ENCODE peak calls at places on chromosomes 1 and 21, in eight cellular contexts. N is A673; C is GM12865; K is endodermal cell; R is brain microvascular endothelial cell; J is CD8-positive, alpha-beta T cell; L is NB4; U is AG04449. A is an unnamed sample.

GRCh38 chr1:115296981-115297380 is 41.1 kb downstream of the NGF start:
- DNase-seq in R (no peak), N (no peak), C (peak; percentile 65), J (no peak), U (no peak), K (no peak), L (no peak), A (no peak)

GRCh38 chr1:85440584-85440983 is 24.4 kb downstream of the DDAH1 start:
- DNase-seq in C (no peak), L (no peak), K (no peak), R (no peak), U (no peak), J (no peak), N (no peak), A (peak; percentile 35)

GRCh38 chr1:211825990-211826389 is 4.6 kb downstream of the LPGAT1 start:
- DNase-seq in N (no peak), C (no peak), L (no peak), K (no peak), U (peak; percentile 45), J (no peak), R (peak; percentile 41), A (peak; percentile 57)

GRCh38 chr1:77796695-77797405 is 17.4 kb downstream of the MIGA1 start:
- DNase-seq in L (no peak), K (no peak), R (no peak), N (no peak), U (no peak), C (no peak), J (no peak), A (peak; percentile 7)

GRCh38 chr1:46687095-46687659 is 15.5 kb downstream of the TEX38 start:
- DNase-seq in R (no peak), C (no peak), U (no peak), L (peak; percentile 11), N (peak; percentile 74), K (no peak), J (no peak), A (peak; percentile 86)

GRCh38 chr1:154943649-154944421 is 7.3 kb upstream of the PMVK start:
- DNase-seq in L (peak; percentile 84), K (peak; percentile 84), R (no peak), U (no peak), N (peak; percentile 64), C (peak; percentile 71), J (no peak), A (no peak)

GRCh38 chr21:30668776-30669175 is 26.1 kb downstream of the KRTAP20-3 start:
- DNase-seq in N (no peak), U (no peak), J (no peak), C (no peak), L (no peak), K (peak; percentile 59), R (no peak), A (no peak)

GRCh38 chr1:150548632-150549495 is at the start of gene ADAMTSL4:
- DNase-seq in R (peak; percentile 48), J (no peak), C (peak; percentile 66), K (peak; percentile 87), L (peak; percentile 86), U (no peak), N (peak; percentile 67), A (peak; percentile 86)

GRCh38 chr1:186487163-186487562 is 26.2 kb upstream of the PDC start:
- DNase-seq in J (no peak), K (no peak), R (peak; percentile 69), U (no peak), N (peak; percentile 49), L (no peak), C (no peak), A (peak; percentile 47)

GRCh38 chr1:1758692-1759455 is 19.4 kb downstream of the NADK start:
- DNase-seq in J (no peak), N (no peak), L (no peak), K (no peak), R (no peak), U (no peak), C (no peak), A (no peak)

GRCh38 chr1:184270556-184270955 is 116.3 kb upstream of the C1orf21 start:
- DNase-seq in N (peak; percentile 28), R (peak; percentile 26), U (no peak), L (no peak), C (no peak), K (peak; percentile 82), J (no peak), A (no peak)

GRCh38 chr1:184276416-184276815 is 110.4 kb upstream of the C1orf21 start:
- DNase-seq in L (no peak), U (no peak), R (no peak), N (no peak), C (no peak), J (no peak), K (no peak), A (no peak)

GRCh38 chr1:184267747-184268146 is 119.1 kb upstream of the C1orf21 start:
- DNase-seq in K (no peak), L (no peak), N (no peak), R (no peak), U (no peak), J (no peak), C (no peak), A (no peak)

DNA sequence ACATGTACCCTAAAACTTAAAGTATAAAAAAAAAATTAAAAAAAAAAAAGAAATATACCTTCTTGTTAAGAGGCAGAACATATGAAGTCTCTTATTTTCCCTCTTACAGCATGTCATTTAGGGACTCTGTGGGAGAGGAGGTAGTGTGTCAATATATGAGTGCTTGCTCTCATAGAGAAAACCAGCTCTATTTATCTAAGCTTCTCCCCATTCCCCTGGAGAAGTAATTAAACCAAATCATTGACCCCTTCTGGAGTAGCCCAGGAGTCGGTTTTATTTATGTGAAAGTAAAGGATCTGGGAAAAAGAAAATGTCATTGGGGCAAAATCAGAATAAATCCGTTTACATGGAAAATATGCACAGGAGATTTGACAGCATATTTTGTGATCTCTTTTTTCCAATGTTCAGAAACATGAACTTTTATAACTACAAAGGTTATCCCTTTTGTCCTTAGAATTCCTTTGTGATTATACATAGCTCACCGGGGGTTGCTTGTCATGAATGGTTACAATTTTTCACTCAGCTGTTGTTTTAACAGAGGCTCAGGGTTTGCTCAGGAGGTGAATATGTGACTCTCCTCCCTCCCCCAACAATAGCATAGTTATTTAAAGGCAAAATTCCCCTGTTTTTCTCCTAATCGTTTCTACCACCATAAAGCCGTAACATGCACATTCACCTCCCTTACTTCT is 114.5 kb upstream of the C1orf21 start:
- DNase-seq in J (no peak), N (no peak), R (peak; percentile 52), K (no peak), C (no peak), L (no peak), U (no peak), A (no peak)
- H3K4me3 ChIP-seq in J (no peak overlapping the region), N (no peak overlapping the region), R (no peak overlapping the region), K (peak overlapping the region; percentile 11), C (no peak overlapping the region), L (no peak overlapping the region), U (no peak overlapping the region), A (no peak overlapping the region)

GRCh38 chr1:232248276-232248803 is 381.6 kb downstream of the SIPA1L2 start:
- DNase-seq in J (no peak), C (no peak), K (no peak), L (no peak), R (no peak), U (no peak), N (peak; percentile 54), A (no peak)

GRCh38 chr1:232250838-232251237 is 379.1 kb downstream of the SIPA1L2 start:
- DNase-seq in N (no peak), C (no peak), K (peak; percentile 61), L (no peak), J (no peak), U (no peak), R (no peak), A (no peak)

GRCh38 chr1:232250410-232250809 is 379.5 kb downstream of the SIPA1L2 start:
- DNase-seq in L (no peak), U (no peak), J (no peak), N (no peak), C (no peak), R (no peak), K (no peak), A (no peak)

GRCh38 chr1:232249335-232249734 is 380.6 kb downstream of the SIPA1L2 start:
- DNase-seq in C (no peak), L (peak; percentile 12), N (no peak), K (no peak), R (no peak), U (no peak), J (no peak), A (no peak)

GRCh38 chr1:232249834-232250233 is 380.1 kb downstream of the SIPA1L2 start:
- DNase-seq in C (no peak), J (no peak), U (no peak), R (no peak), N (no peak), K (peak; percentile 72), L (no peak), A (no peak)
- TF ChIP-seq CTCF in C (no peak), J (no peak), U (no peak), R (no peak), N (no peak), K (peak; percentile 10), L (no peak), A (no peak)

GRCh38 chr1:215567491-215568286 is 585 bp downstream of the KCTD3 start:
- DNase-seq in K (peak; percentile 86), L (peak; percentile 67), J (no peak), C (peak; percentile 65), U (no peak), N (peak; percentile 70), R (peak; percentile 31), A (peak; percentile 54)

GRCh38 chr1:215566556-215567490 is at the start of gene KCTD3:
- DNase-seq in L (peak; percentile 83), U (no peak), K (peak; percentile 92), N (peak; percentile 67), J (no peak), C (peak; percentile 77), R (peak; percentile 45), A (peak; percentile 72)

GRCh38 chr1:215568287-215568692 is 1.2 kb downstream of the KCTD3 start:
- DNase-seq in N (peak; percentile 10), C (peak; percentile 23), R (peak; percentile 28), L (peak; percentile 44), U (no peak), J (no peak), K (no peak), A (peak; percentile 70)

GRCh38 chr1:215569987-215570824 is 3.1 kb downstream of the KCTD3 start:
- DNase-seq in R (no peak), U (no peak), C (peak; percentile 18), K (no peak), L (no peak), N (no peak), J (no peak), A (peak; percentile 17)
- H3K4me3 ChIP-seq in R (no peak overlapping the region), U (no peak overlapping the region), C (peak overlapping the region; percentile 39), K (peak overlapping the region; percentile 8), L (peak overlapping the region; percentile 11), N (no peak overlapping the region), J (no peak overlapping the region), A (no peak overlapping the region)

GRCh38 chr1:156815307-156815826 is 1.3 kb downstream of the SH2D2A start:
- DNase-seq in N (no peak), U (no peak), C (no peak), J (no peak), L (no peak), R (peak; percentile 66), K (no peak), A (peak; percentile 87)
- TF ChIP-seq CTCF in N (no peak), U (no peak), C (no peak), J (no peak), L (no peak), R (peak; percentile 36), K (no peak), A (no peak)